ENCODE peak calls at places on chromosomes 4 and X, in ten cellular contexts. V is keratinocyte, O is AG04449, X is fibroblast of the aortic adventitia, J is choroid plexus epithelial cell, U is RWPE2, W is GM12865, R is neural progenitor cell, M is fibroblast of pulmonary artery, F is fibroblast of lung. B is an unnamed sample.

GRCh38 chrX:7485041-7485440 is 337.1 kb upstream of the PUDP start:
- DNase-seq in V (no peak), O (no peak), X (no peak), J (no peak), U (no peak), W (no peak), R (no peak), M (no peak), F (no peak), B (no peak)

GRCh38 chrX:114047558-114047957 is 536.3 kb upstream of the HTR2C start:
- DNase-seq in V (no peak), O (no peak), X (no peak), J (no peak), U (no peak), W (no peak), R (no peak), M (no peak), F (no peak), B (no peak)

GRCh38 chr4:161101881-161102280 is 1061.9 kb downstream of the FSTL5 start:
- DNase-seq in V (no peak), O (no peak), X (no peak), J (no peak), U (no peak), W (no peak), R (no peak), M (no peak), F (no peak), B (peak; percentile 1)

GRCh38 chr4:140856692-140857091 is 100.5 kb upstream of the TBC1D9 start:
- DNase-seq in V (peak; percentile 69), O (no peak), X (peak; percentile 64), J (peak; percentile 67), U (peak; percentile 72), W (no peak), R (peak; percentile 50), M (peak; percentile 67), F (peak; percentile 55), B (peak; percentile 88)

GRCh38 chr4:5133201-5133600 is 81.9 kb downstream of the STK32B start:
- DNase-seq in V (no peak), O (no peak), X (no peak), J (no peak), U (no peak), W (no peak), R (no peak), M (no peak), F (no peak), B (no peak)

GRCh38 chr4:48798117-48798516 is 18.0 kb upstream of the FRYL start:
- DNase-seq in V (no peak), O (no peak), X (no peak), J (no peak), U (no peak), W (no peak), R (no peak), M (no peak), F (no peak), B (no peak)

GRCh38 chr4:148399004-148399403 is 43.2 kb downstream of the NR3C2 start:
- DNase-seq in V (no peak), O (no peak), X (no peak), J (no peak), U (no peak), W (no peak), R (no peak), M (no peak), F (no peak), B (no peak)

GRCh38 chr4:154686838-154687237 is 57.0 kb upstream of the LRAT start:
- DNase-seq in V (no peak), O (no peak), X (peak; percentile 21), J (peak; percentile 25), U (no peak), W (no peak), R (no peak), M (peak; percentile 4), F (peak; percentile 25), B (peak; percentile 18)

GRCh38 chrX:150364347-150365050 is 1.4 kb downstream of the MAMLD1 start:
- DNase-seq in V (no peak), O (no peak), X (peak; percentile 12), J (no peak), U (no peak), W (no peak), R (peak; percentile 65), M (no peak), F (peak; percentile 9), B (peak; percentile 34)

GRCh38 chrX:105018865-105019264 is 201.6 kb downstream of the TEX13A start:
- DNase-seq in V (no peak), O (no peak), X (no peak), J (no peak), U (no peak), W (no peak), R (no peak), M (no peak), F (no peak), B (no peak)

GRCh38 chr4:168183717-168184571 is 91.6 kb downstream of the ANXA10 start:
- DNase-seq in V (no peak), O (no peak), X (peak; percentile 68), J (peak; percentile 69), U (no peak), W (peak; percentile 44), R (peak; percentile 18), M (peak; percentile 71), F (peak; percentile 69), B (peak; percentile 56)

GRCh38 chrX:50432760-50433377 is 37.8 kb downstream of the DGKK start:
- DNase-seq in V (no peak), O (no peak), X (no peak), J (no peak), U (no peak), W (no peak), R (peak; percentile 67), M (no peak), F (no peak), B (no peak)

GRCh38 chrX:101347859-101348451 is 587 bp downstream of the TIMM8A start:
- DNase-seq in V (no peak), O (no peak), X (peak; percentile 33), J (peak; percentile 34), U (no peak), W (no peak), R (no peak), M (peak; percentile 29), F (peak; percentile 9), B (peak; percentile 7)

GRCh38 chr4:63505714-63506460 is 903.4 kb downstream of the TECRL start:
- DNase-seq in V (no peak), O (no peak), X (no peak), J (no peak), U (no peak), W (no peak), R (peak; percentile 30), M (no peak), F (no peak), B (no peak)

GRCh38 chrX:136880003-136880451 is 498 bp downstream of the RBMX start:
- DNase-seq in V (no peak), O (no peak), X (peak; percentile 19), J (peak; percentile 26), U (no peak), W (peak; percentile 41), R (peak; percentile 32), M (peak; percentile 11), F (peak; percentile 15), B (peak; percentile 14)

GRCh38 chrX:47664737-47665136 is 5.8 kb upstream of the UXT start:
- DNase-seq in V (no peak), O (no peak), X (peak; percentile 30), J (peak; percentile 63), U (no peak), W (no peak), R (no peak), M (peak; percentile 44), F (no peak), B (no peak)

GRCh38 chrX:1451676-1452496 is 823 bp downstream of the ASMTL start:
- DNase-seq in V (no peak), O (no peak), X (no peak), J (no peak), U (peak; percentile 66), W (no peak), R (peak; percentile 23), M (no peak), F (no peak), B (no peak)

GRCh38 chrX:40147399-40148188 is 49.8 kb upstream of the BCOR start:
- DNase-seq in V (no peak), O (no peak), X (no peak), J (no peak), U (no peak), W (no peak), R (peak; percentile 59), M (no peak), F (no peak), B (no peak)

GRCh38 chr4:102759835-102760644 is 728 bp downstream of the MANBA start:
- DNase-seq in V (no peak), O (no peak), X (peak; percentile 54), J (peak; percentile 58), U (no peak), W (peak; percentile 65), R (peak; percentile 74), M (peak; percentile 68), F (peak; percentile 62), B (peak; percentile 50)

DNA sequence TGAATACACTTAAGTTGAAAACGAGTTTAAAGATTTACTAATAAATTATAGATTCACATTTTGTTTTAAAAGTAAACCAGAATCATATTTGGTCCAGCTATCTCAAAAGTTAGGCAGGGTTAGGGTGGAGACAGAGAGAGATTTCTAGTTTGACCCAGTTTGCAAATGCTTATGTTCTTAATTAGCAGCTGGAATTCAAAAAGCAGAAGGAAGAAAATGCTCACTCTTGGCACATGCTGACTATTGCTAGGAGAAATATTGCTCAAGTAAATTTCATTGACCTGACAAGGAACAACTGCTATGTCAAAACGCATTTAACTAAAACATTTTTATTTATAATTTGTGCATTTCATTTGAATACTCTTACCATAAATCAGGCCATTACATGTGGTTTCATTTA is 131.9 kb downstream of the GLRA3 start:
- DNase-seq in V (no peak), O (no peak), X (peak; percentile 83), J (peak; percentile 53), U (no peak), W (no peak), R (no peak), M (peak; percentile 47), F (peak; percentile 47), B (no peak)
- TF ChIP-seq CTCF in V (no peak), O (no peak), X (no peak), J (no peak), U (no peak), W (no peak), R (no peak), M (no peak), F (no peak), B (no peak)

GRCh38 chr4:106993846-106994245 is 42.3 kb downstream of the DKK2 start:
- DNase-seq in V (no peak), O (no peak), X (peak; percentile 31), J (no peak), U (no peak), W (no peak), R (no peak), M (no peak), F (no peak), B (no peak)
- TF ChIP-seq CTCF in V (no peak), O (no peak), X (no peak), J (no peak), U (no peak), W (no peak), R (no peak), M (no peak), F (no peak), B (no peak)

GRCh38 chrX:153381684-153382532 is 19.2 kb downstream of the PNMA6E start:
- DNase-seq in V (no peak), O (peak; percentile 62), X (peak; percentile 90), J (peak; percentile 96), U (no peak), W (peak; percentile 17), R (peak; percentile 43), M (peak; percentile 95), F (peak; percentile 92), B (no peak)
- TF ChIP-seq CTCF in V (no peak), O (peak; percentile 11), X (peak; percentile 33), J (peak; percentile 48), U (no peak), W (no peak), R (no peak), M (peak; percentile 29), F (peak; percentile 24), B (no peak)

GRCh38 chr4:152436384-152436783 is 99.5 kb downstream of the FBXW7 start:
- DNase-seq in V (no peak), O (no peak), X (no peak), J (no peak), U (no peak), W (no peak), R (no peak), M (no peak), F (no peak), B (no peak)
- TF ChIP-seq CTCF in V (peak; percentile 25), O (no peak), X (no peak), J (no peak), U (no peak), W (no peak), R (peak; percentile 22), M (no peak), F (no peak), B (no peak)

B was measured in epithelial cell of esophagus.